ENCODE peak calls at places on chromosomes 11 and 22, in eight cellular contexts. Q is nephron progenitor cell, X is dorsolateral prefrontal cortex, O is endothelial cell, T is GM12865, Y is right atrium auricular region, R is testis, W is neural crest cell. D is an unnamed sample.

GRCh38 chr22:39773976-39774539 is 119.5 kb downstream of the ENTHD1 start:
- DNase-seq in Q (no peak), X (no peak), O (peak; percentile 6), T (peak; percentile 74), Y (no peak), R (no peak), W (no peak), D (no peak)

GRCh38 chr11:71213696-71214552 is 38.5 kb downstream of the SHANK2 start:
- DNase-seq in Q (no peak), X (no peak), O (no peak), T (no peak), Y (no peak), R (no peak), W (no peak), D (no peak)

GRCh38 chr11:19183641-19184040 is 18.1 kb downstream of the CSRP3 start:
- DNase-seq in Q (no peak), X (no peak), O (no peak), T (no peak), Y (no peak), R (no peak), W (no peak), D (no peak)

GRCh38 chr11:114169321-114169749 is 109.8 kb downstream of the ZBTB16 start:
- DNase-seq in Q (no peak), X (no peak), O (no peak), T (no peak), Y (no peak), R (no peak), W (no peak), D (no peak)

GRCh38 chr11:16248248-16248647 is 108.1 kb downstream of the SOX6 start:
- DNase-seq in Q (no peak), X (no peak), O (no peak), T (no peak), Y (no peak), R (no peak), W (no peak), D (no peak)

GRCh38 chr11:112175596-112175947 is 260 bp downstream of the BCO2 start:
- DNase-seq in Q (no peak), X (no peak), O (no peak), T (no peak), Y (no peak), R (no peak), W (no peak), D (no peak)

GRCh38 chr11:104366321-104366734 is 202.4 kb upstream of the PDGFD start:
- DNase-seq in Q (no peak), X (no peak), O (no peak), T (no peak), Y (no peak), R (peak; percentile 67), W (no peak), D (no peak)

GRCh38 chr11:10019906-10020682 is 273.9 kb downstream of the SBF2 start:
- DNase-seq in Q (no peak), X (no peak), O (no peak), T (no peak), Y (no peak), R (peak; percentile 21), W (no peak), D (no peak)

DNA sequence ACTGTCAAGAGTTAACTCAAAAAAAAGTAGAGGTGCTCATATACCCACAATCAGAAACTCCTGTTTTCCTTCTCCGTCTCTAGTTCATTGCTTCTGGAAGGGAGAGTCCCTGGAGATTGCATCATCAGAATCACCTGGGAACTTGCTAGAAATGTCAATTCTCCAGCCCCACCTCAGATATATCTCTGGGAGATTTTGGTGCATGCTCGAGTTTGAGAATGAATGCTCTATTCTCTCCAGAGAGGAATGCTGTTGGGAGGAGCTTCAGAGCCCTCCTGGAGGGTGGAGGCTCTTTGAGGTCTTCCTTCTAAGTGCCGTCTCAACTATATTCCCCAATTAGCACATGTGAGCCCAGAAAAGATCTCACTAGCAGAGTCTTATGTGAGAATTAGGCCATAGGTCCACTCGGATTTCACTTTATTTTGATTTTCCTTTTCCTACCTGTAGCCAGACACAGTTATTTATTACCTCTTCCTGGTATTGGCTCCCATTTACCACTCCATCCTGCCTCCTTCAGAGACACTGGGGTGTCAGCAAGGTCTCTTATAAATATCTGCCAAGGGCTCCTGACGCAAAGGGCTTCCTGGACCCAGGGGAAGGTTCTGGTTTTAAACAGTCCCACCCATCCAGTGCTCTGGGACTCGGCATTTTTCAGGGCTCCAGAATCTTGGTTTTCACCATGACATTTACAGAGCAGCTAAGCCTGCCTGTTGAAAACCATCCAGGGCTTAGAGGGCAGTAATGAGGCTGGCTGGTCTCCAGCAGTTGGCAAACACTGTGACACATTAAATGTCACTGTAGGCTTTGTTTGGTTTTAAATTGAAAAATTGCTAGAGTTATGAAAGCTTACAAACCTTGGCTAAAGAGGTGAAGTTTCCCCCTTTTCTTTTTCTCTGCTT is 136.2 kb downstream of the CD44 start:
- DNase-seq in Q (no peak), X (no peak), O (no peak), T (no peak), Y (no peak), R (peak; percentile 49), W (no peak), D (no peak)
- TF ChIP-seq CTCF in Q (no peak), X (no peak), O (no peak), T (no peak), Y (no peak), R (no peak), W (no peak), D (no peak)

DNA sequence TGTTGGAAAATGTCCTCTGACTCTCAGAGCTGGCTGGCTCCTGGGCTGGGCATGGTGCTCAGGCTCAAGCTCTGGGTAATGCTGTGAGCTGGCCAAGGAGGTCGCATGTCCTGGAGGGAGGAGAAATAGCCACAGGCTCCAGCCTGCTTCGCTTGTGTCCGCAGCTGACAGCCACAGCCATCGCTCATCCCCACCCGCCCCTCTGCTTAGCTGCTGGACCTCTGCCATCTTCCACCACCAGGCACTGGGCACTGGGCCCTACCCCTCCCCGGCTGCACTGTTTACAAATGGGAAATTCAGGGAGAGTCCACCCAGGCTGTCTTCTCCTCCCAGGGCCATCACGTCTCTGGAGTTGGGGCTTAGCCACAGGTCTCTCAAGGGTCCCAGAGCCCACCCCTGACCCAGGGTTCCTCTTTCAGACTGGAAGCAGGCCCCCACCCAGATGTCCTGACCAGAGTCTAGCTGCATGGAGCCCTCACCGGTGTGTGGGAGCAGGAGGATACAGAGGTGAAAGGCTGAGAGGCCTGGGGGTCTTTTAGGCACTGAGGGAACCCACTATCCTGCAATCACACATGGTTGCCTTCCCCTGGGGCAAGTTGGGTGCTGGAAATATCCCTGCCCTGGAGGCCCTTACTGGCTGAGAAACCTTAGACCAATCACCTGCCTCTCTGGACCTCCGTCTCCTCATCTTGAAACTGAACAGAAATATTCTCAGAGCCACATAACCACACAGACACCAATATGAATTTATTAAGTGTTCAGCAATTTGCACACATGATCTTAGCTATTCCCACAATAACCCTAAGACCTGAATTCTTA is 62.7 kb downstream of the CD82 start:
- DNase-seq in Q (no peak), X (peak; percentile 92), O (no peak), T (peak; percentile 73), Y (peak; percentile 80), R (peak; percentile 63), W (peak; percentile 1), D (peak; percentile 53)
- TF ChIP-seq CTCF in Q (no peak), X (peak; percentile 57), O (no peak), T (no peak), Y (peak; percentile 17), R (no peak), W (no peak), D (no peak)

GRCh38 chr22:19759994-19760651 is 455 bp upstream of the TBX1 start:
- DNase-seq in Q (no peak), X (no peak), O (no peak), T (no peak), Y (no peak), R (no peak), W (no peak), D (no peak)

GRCh38 chr22:19761500-19762314 is 1.1 kb downstream of the TBX1 start:
- DNase-seq in Q (no peak), X (no peak), O (no peak), T (no peak), Y (no peak), R (no peak), W (no peak), D (no peak)

GRCh38 chr22:19760652-19761002 is at the start of gene TBX1:
- DNase-seq in Q (no peak), X (no peak), O (no peak), T (no peak), Y (no peak), R (no peak), W (no peak), D (no peak)

GRCh38 chr22:19762315-19763140 is 1.9 kb downstream of the TBX1 start:
- DNase-seq in Q (no peak), X (no peak), O (no peak), T (no peak), Y (no peak), R (no peak), W (no peak), D (no peak)

GRCh38 chr22:19761022-19761499 is 483 bp downstream of the TBX1 start:
- DNase-seq in Q (no peak), X (no peak), O (no peak), T (no peak), Y (no peak), R (no peak), W (no peak), D (no peak)
- TF ChIP-seq CTCF in Q (no peak), X (no peak), O (no peak), T (no peak), Y (no peak), R (no peak), W (no peak), D (no peak)

GRCh38 chr11:65663634-65664200 is 1.0 kb upstream of the RELA start:
- DNase-seq in Q (peak; percentile 44), X (peak; percentile 71), O (peak; percentile 30), T (peak; percentile 55), Y (no peak), R (peak; percentile 68), W (no peak), D (no peak)

GRCh38 chr11:65661599-65662246 is 993 bp downstream of the RELA start:
- DNase-seq in Q (no peak), X (no peak), O (peak; percentile 8), T (no peak), Y (no peak), R (no peak), W (no peak), D (no peak)

GRCh38 chr11:65662247-65662801 is 392 bp downstream of the RELA start:
- DNase-seq in Q (no peak), X (no peak), O (no peak), T (no peak), Y (no peak), R (no peak), W (no peak), D (no peak)

GRCh38 chr11:65660038-65660437 is 2.7 kb downstream of the RELA start:
- DNase-seq in Q (no peak), X (no peak), O (no peak), T (no peak), Y (no peak), R (no peak), W (no peak), D (no peak)

DNA sequence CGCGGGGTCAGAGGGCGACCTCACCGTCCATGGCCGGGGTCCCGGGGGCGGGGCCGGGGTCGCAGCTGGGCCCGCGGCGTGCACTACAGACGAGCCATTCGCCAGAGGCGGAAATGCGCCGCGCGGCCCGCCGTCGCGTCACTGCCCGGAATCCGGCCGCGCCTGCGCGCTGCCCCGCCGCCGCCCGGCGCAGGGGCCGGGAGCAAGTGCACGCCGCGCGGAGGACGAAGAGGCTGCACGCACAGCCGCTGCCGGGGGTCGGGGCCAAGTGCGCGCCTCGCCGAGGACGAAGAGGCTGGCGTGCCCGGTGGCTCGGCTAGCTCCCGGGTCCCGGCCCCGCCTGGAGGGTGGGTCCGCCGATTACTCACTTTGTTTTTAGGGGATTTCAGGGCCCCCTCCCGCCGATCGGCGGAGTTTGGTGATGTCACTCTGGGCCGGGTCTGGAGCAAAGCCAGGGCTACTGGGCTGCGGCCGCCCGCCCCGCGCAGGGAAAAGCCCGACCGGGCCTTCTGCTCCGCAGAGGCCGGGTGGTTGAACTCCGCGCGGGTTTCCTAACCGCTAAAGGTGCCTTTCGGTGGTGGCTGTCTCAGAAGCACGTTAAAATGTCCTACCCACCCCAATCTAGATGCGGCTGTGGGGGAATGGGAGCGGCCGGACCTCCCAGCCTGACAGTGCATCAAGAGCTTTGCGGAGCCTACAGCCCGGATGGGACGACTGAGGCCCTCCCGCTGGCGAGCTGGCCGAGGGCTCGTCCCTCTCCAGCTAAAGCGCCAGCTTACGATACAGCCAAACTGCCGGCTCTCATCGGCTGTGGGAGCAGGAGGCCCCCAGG is at the start of gene RELA:
- DNase-seq in Q (peak; percentile 91), X (peak; percentile 94), O (peak; percentile 94), T (peak; percentile 95), Y (peak; percentile 94), R (peak; percentile 93), W (peak; percentile 84), D (peak; percentile 90)
- TF ChIP-seq CTCF in Q (no peak), X (peak; percentile 12), O (peak; percentile 26), T (no peak), Y (no peak), R (peak; percentile 43), W (no peak), D (no peak)

D was measured in mesothelial cell of epicardium.